ENCODE peak calls at places on chromosome 20, in four cellular contexts. Y, G, R and J are unnamed samples.

GRCh38 chr20:58649288-58650180 is 1.5 kb upstream of the STX16 start:
- DNase-seq in Y (peak), G (no peak), R (no peak), J (peak)

GRCh38 chr20:24873015-24873620 is 76.0 kb upstream of the CST7 start:
- DNase-seq in G (no peak), R (no peak), Y (no peak), J (peak)

GRCh38 chr20:2658414-2659354 is 5.3 kb downstream of the IDH3B start:
- DNase-seq in Y (no peak), R (no peak), G (peak), J (no peak)

GRCh38 chr20:25083141-25083772 is 1.3 kb upstream of the VSX1 start:
- DNase-seq in G (no peak), Y (no peak), R (no peak), J (peak)

GRCh38 chr20:14193443-14193842 is 144.0 kb downstream of the FLRT3 start:
- DNase-seq in R (no peak), G (no peak), Y (no peak), J (no peak)

GRCh38 chr20:38204936-38205435 is 39.9 kb upstream of the TGM2 start:
- DNase-seq in Y (no peak), R (no peak), G (no peak), J (no peak)

GRCh38 chr20:61875221-61875885 is 190.3 kb downstream of the TAF4 start:
- DNase-seq in Y (no peak), G (no peak), R (no peak), J (no peak)

GRCh38 chr20:51750037-51750769 is 18.0 kb downstream of the ATP9A start:
- DNase-seq in R (peak), Y (peak), G (peak), J (no peak)

GRCh38 chr20:35791823-35792222 is 20.0 kb downstream of the PHF20 start:
- DNase-seq in Y (no peak), G (peak), R (no peak), J (no peak)

GRCh38 chr20:2373098-2373497 is 7.6 kb upstream of the TGM6 start:
- DNase-seq in Y (no peak), R (no peak), G (no peak), J (no peak)

GRCh38 chr20:23399568-23400241 is 21.6 kb downstream of the NAPB start:
- DNase-seq in G (peak), R (no peak), Y (no peak), J (no peak)

GRCh38 chr20:63347081-63347741 is 13.9 kb downstream of the CHRNA4 start:
- DNase-seq in R (no peak), G (no peak), Y (no peak), J (no peak)

GRCh38 chr20:22966787-22967464 is 68.2 kb upstream of the SSTR4 start:
- DNase-seq in G (no peak), Y (no peak), R (no peak), J (no peak)

GRCh38 chr20:49614338-49615050 is 46.6 kb upstream of the PTGIS start:
- DNase-seq in R (no peak), Y (no peak), G (no peak), J (no peak)

GRCh38 chr20:49976542-49976941 is 6.2 kb upstream of the SNAI1 start:
- DNase-seq in Y (no peak), G (peak), R (no peak), J (no peak)

GRCh38 chr20:51230727-51231126 is 207.8 kb upstream of the KCNG1 start:
- DNase-seq in Y (no peak), G (no peak), R (no peak), J (no peak)

GRCh38 chr20:24778585-24779031 is 170.5 kb upstream of the CST7 start:
- DNase-seq in R (peak), G (no peak), Y (peak), J (no peak)

GRCh38 chr20:18279231-18279630 is 9.1 kb upstream of the ZNF133 start:
- DNase-seq in G (peak), Y (no peak), R (no peak), J (no peak)

GRCh38 chr20:48437146-48437545 is 390.7 kb downstream of the PREX1 start:
- DNase-seq in Y (no peak), R (no peak), G (no peak), J (no peak)
- TF ChIP-seq CTCF in Y (no peak), R (no peak), G (no peak), J (no peak)

DNA sequence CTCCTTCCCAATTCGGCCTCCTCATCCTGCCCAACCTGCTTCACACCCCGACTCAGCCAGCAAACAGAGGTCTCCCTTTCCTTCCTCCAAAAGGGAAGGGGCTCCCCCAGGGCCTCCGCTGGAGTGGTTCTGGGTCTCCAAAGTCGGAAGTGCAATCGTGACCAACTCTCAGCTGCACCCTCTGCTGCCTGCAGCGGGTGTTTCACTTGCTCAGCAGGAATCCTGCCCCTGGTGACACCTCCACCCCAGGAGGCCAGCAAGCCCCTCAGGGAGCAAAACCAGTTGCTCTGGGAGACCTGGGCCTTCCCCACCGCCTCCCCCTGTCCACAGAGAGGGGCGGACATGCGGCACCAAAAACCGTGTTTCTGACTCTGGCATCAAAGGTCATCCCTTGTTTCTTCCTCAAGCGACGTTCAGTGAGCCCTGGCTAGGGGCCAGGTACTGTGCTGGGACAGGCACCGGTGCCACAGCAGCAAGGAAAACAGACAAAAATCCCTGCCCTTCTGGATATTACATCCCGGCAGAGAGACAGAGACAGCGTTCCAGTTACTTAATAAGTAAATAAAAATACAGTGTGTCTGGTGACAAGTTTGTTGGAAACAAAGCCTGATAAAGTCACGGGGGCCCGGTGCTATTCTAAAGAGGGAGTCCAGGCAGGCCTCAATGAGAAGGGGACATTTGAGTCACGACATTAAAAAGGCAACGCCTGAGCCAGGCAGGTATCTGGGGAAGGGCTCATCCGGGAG is 219.0 kb downstream of the BMP7 start:
- DNase-seq in Y (no peak), R (peak), G (no peak), J (no peak)
- TF ChIP-seq CTCF in Y (no peak), R (no peak), G (no peak), J (no peak)

GRCh38 chr20:54321688-54322087 is 113.8 kb downstream of the PFDN4 start:
- DNase-seq in R (no peak), G (no peak), Y (no peak), J (no peak)

GRCh38 chr20:54324041-54324440 is 116.2 kb downstream of the PFDN4 start:
- DNase-seq in Y (no peak), R (no peak), G (no peak), J (no peak)

GRCh38 chr20:54323227-54323734 is 115.4 kb downstream of the PFDN4 start:
- DNase-seq in R (no peak), Y (no peak), G (no peak), J (no peak)

GRCh38 chr20:54318892-54319291 is 111.0 kb downstream of the PFDN4 start:
- DNase-seq in G (no peak), R (no peak), Y (no peak), J (no peak)

GRCh38 chr20:54320148-54320607 is 112.3 kb downstream of the PFDN4 start:
- DNase-seq in R (no peak), G (no peak), Y (no peak), J (no peak)
- TF ChIP-seq CTCF in R (no peak), G (no peak), Y (no peak), J (no peak)

DNA sequence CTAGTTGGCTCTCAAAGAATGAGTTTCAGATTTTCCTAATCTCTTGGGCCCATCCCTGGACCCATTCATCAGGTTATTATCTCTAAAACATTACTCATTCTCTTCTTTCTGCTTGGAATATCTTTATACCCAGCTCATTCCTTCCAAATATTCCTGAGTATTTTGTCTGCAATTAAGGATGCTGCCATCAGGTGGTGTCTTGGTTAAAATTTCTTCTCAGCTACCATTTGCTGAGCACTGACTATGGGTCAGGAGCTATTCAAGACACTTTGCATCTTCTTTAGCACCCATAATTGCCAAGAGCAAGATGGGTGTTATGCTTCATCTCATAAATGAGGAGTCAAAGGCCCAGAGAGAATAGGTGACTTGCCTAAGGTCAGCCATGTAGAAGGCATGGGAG is 8.4 kb downstream of the SUN5 start:
- DNase-seq in Y (no peak), G (no peak), R (no peak), J (no peak)
- TF ChIP-seq CTCF in Y (no peak), G (no peak), R (no peak), J (no peak)